ENCODE peak calls at places on chromosomes 5 and 9, in five cellular contexts. F, V, C, G and A are unnamed samples. For H3K27me3, the result is how much of the 10 kb centered on the place peaks cover.

GRCh38 chr5:20105915-20106314 is 117.9 kb upstream of the CDH18 start:
- DNase-seq in G (no peak), F (no peak), V (no peak), C (no peak), A (no peak)

GRCh38 chr5:172736524-172737135 is 34.4 kb downstream of the DUSP1 start:
- DNase-seq in G (no peak), C (no peak), F (no peak), V (no peak), A (no peak)

GRCh38 chr9:110427497-110428104 is 89.9 kb upstream of the TXNDC8 start:
- DNase-seq in G (peak), V (no peak), C (no peak), F (peak), A (no peak)

GRCh38 chr5:12277504-12278192 is 373.4 kb upstream of the CTNND2 start:
- DNase-seq in V (no peak), G (no peak), F (no peak), C (no peak), A (no peak)

GRCh38 chr9:101458955-101459631 is 23.5 kb upstream of the ALDOB start:
- DNase-seq in G (peak), V (no peak), C (no peak), F (peak), A (no peak)

GRCh38 chr5:54289769-54290168 is 20.6 kb downstream of the ARL15 start:
- DNase-seq in V (no peak), F (no peak), G (no peak), C (no peak), A (no peak)

GRCh38 chr5:151298063-151298462 is 5.5 kb downstream of the SLC36A3 start:
- DNase-seq in V (no peak), G (peak), F (no peak), C (no peak), A (no peak)

GRCh38 chr5:116377276-116378006 is 197.2 kb downstream of the SEMA6A start:
- DNase-seq in G (no peak), V (no peak), C (no peak), F (no peak), A (no peak)

GRCh38 chr9:75653335-75653734 is 237.1 kb upstream of the PCSK5 start:
- DNase-seq in C (no peak), F (no peak), V (no peak), G (no peak), A (no peak)

GRCh38 chr5:172004824-172005237 is 1.6 kb downstream of the FBXW11 start:
- DNase-seq in F (peak), G (no peak), C (no peak), V (no peak), A (no peak)

GRCh38 chr5:147377685-147378084 is 132.2 kb downstream of the DPYSL3 start:
- DNase-seq in V (no peak), F (no peak), G (no peak), C (no peak), A (no peak)

GRCh38 chr9:105306533-105307140 is 62.2 kb downstream of the SLC44A1 start:
- DNase-seq in V (no peak), F (no peak), G (no peak), C (no peak), A (no peak)

GRCh38 chr9:137757613-137758029 is 120.0 kb upstream of the CACNA1B start:
- DNase-seq in V (no peak), G (peak), F (peak), C (no peak), A (no peak)

GRCh38 chr9:95192631-95193030 is 124.9 kb downstream of the FANCC start:
- DNase-seq in F (no peak), G (no peak), V (no peak), C (no peak), A (no peak)

GRCh38 chr5:35188041-35188457 is 42.2 kb downstream of the PRLR start:
- DNase-seq in G (no peak), C (no peak), V (no peak), F (no peak), A (no peak)

GRCh38 chr5:138953370-138954256 is 78.5 kb upstream of the LRRTM2 start:
- DNase-seq in G (peak), C (no peak), F (peak), V (peak), A (peak)

GRCh38 chr9:122900791-122901190 is 4.4 kb downstream of the RC3H2 start:
- DNase-seq in F (peak), V (no peak), C (no peak), G (peak), A (no peak)

GRCh38 chr5:157610990-157611389 is 35.4 kb upstream of the ADAM19 start:
- DNase-seq in G (no peak), F (peak), C (no peak), V (no peak), A (no peak)

GRCh38 chr9:95783426-95783975 is 92.0 kb upstream of the ERCC6L2 start:
- DNase-seq in V (no peak), G (peak), C (no peak), F (peak), A (no peak)

GRCh38 chr9:113486327-113486726 is 22.8 kb downstream of the RGS3 start:
- DNase-seq in F (no peak), G (no peak), V (no peak), C (no peak), A (no peak)

GRCh38 chr5:87141544-87141943 is 126.1 kb upstream of the RASA1 start:
- DNase-seq in C (no peak), F (peak), V (no peak), G (peak), A (no peak)

GRCh38 chr9:5510360-5510931 is at the start of gene PDCD1LG2:
- DNase-seq in G (peak), V (no peak), C (no peak), F (peak), A (no peak)

GRCh38 chr5:113058269-113058668 is 81.7 kb downstream of the DCP2 start:
- DNase-seq in G (no peak), V (no peak), F (no peak), C (no peak), A (no peak)

GRCh38 chr5:53161876-53162275 is 52.3 kb upstream of the MOCS2 start:
- DNase-seq in C (no peak), F (peak), V (no peak), G (peak), A (no peak)

GRCh38 chr5:175728885-175729828 is 71.3 kb downstream of the HRH2 start:
- DNase-seq in V (no peak), G (no peak), C (no peak), F (no peak), A (peak)

GRCh38 chr9:91047993-91048607 is 246.5 kb downstream of the SYK start:
- DNase-seq in V (no peak), C (no peak), G (peak), F (peak), A (no peak)

GRCh38 chr5:10455273-10455670 is 13.6 kb downstream of the ROPN1L start:
- DNase-seq in F (no peak), C (no peak), G (no peak), V (no peak), A (no peak)

GRCh38 chr9:69134412-69134811 is 39.7 kb upstream of the TJP2 start:
- DNase-seq in C (no peak), G (no peak), V (peak), F (no peak), A (no peak)

GRCh38 chr9:93143830-93144530 is 9.9 kb upstream of the NINJ1 start:
- DNase-seq in V (peak), G (no peak), F (no peak), C (peak), A (peak)

GRCh38 chr5:151739395-151739794 is 19.0 kb downstream of the ATOX1 start:
- DNase-seq in C (no peak), G (no peak), F (peak), V (no peak), A (no peak)

GRCh38 chr5:130227699-130228098 is 323.4 kb downstream of the CHSY3 start:
- DNase-seq in V (no peak), C (no peak), F (no peak), G (no peak), A (no peak)

GRCh38 chr9:130149031-130149430 is 23.2 kb upstream of the NCS1 start:
- DNase-seq in V (no peak), G (no peak), C (no peak), F (no peak), A (no peak)

GRCh38 chr9:128577206-128577605 is 24.8 kb downstream of the SPTAN1 start:
- DNase-seq in F (no peak), V (no peak), G (no peak), C (no peak), A (no peak)
- H3K4me3 ChIP-seq in F (no peak), V (no peak), G (no peak), C (no peak), A (no peak)

GRCh38 chr5:88656196-88656935 is 226.6 kb downstream of the MEF2C start:
- DNase-seq in G (no peak), V (no peak), F (peak), C (no peak), A (no peak)
- H3K27me3 ChIP-seq in G (under half), V (under half), F (under half), C (under half), A (under half)

GRCh38 chr5:1201327-1202025 is at the start of gene SLC6A19:
- DNase-seq in G (no peak), F (no peak), C (no peak), V (no peak), A (no peak)

GRCh38 chr5:1200495-1201326 is 684 bp upstream of the SLC6A19 start:
- DNase-seq in C (no peak), G (no peak), V (no peak), F (no peak), A (no peak)

GRCh38 chr5:1202798-1203185 is 1.4 kb downstream of the SLC6A19 start:
- DNase-seq in G (no peak), F (no peak), V (no peak), C (no peak), A (no peak)

GRCh38 chr5:1203311-1203967 is 2.0 kb downstream of the SLC6A19 start:
- DNase-seq in F (no peak), C (no peak), V (no peak), G (no peak), A (no peak)

DNA sequence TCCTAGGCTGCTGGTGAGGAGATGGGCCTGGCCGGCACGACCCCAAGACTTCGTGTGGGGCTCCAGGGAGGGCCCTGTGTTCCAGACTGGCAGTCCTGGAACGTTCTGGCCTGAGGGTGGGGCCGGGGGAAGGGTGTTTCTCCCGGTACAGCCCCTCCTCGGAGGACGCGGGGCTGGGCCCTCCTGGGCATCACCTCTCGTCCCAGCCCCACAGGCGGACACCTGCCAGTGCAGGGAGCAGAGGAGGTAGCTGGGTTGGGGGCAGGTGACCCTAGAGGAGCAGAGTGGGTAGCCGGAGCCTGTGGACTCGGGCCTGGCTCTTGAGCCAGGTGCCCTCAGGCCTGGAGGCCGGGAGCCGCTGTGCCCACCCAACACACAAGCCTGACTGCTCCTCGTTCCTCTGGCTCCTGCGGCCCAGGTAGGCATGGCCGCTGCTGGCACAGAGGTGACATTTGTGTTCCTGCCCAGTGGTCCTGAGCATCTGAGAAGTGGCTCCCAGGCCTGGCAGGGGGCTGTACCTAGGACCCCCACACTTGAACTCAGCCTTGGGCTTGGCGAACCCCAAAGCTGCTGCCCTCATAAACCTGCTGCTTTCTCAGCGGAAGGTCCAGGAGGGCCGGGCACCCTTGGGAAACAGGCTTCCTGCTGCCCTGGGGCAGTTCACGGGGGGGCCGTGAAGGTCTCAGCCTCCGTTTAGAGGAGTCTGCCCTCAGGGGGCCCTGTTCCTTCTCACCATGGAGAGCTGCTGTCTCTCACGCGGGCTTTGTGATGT is 817 bp downstream of the SLC6A19 start:
- DNase-seq in V (no peak), G (no peak), F (no peak), C (no peak), A (no peak)
- H3K4me3 ChIP-seq in V (no peak), G (no peak), F (no peak), C (no peak), A (no peak)

GRCh38 chr5:155729684-155730059 is 597.3 kb upstream of the SGCD start:
- DNase-seq in C (no peak), F (peak), V (peak), G (no peak), A (peak)
- H3K27me3 ChIP-seq in C (under half), F (under half), V (under half), G (under half), A (under half)

GRCh38 chr5:141084487-141084989 is 9.9 kb upstream of the PCDHB2 start:
- DNase-seq in C (no peak), V (peak), F (peak), G (peak), A (no peak)
- H3K4me3 ChIP-seq in C (peak), V (peak), F (no peak), G (peak), A (peak)

GRCh38 chr5:73442152-73442860 is 6.3 kb downstream of the FOXD1 start:
- DNase-seq in F (no peak), C (no peak), V (no peak), G (no peak), A (no peak)

GRCh38 chr5:73438048-73438896 is 10.3 kb downstream of the FOXD1 start:
- DNase-seq in V (no peak), C (no peak), F (no peak), G (no peak), A (no peak)

GRCh38 chr5:73438897-73439470 is 9.6 kb downstream of the FOXD1 start:
- DNase-seq in G (no peak), C (no peak), F (no peak), V (no peak), A (no peak)

GRCh38 chr5:73441377-73441776 is 7.2 kb downstream of the FOXD1 start:
- DNase-seq in G (no peak), F (no peak), V (no peak), C (no peak), A (no peak)

GRCh38 chr5:73440262-73440661 is 8.3 kb downstream of the FOXD1 start:
- DNase-seq in G (no peak), V (no peak), C (no peak), F (peak), A (no peak)
- H3K27me3 ChIP-seq in G (under half), V (under half), C (half or more), F (under half), A (half or more)

GRCh38 chr9:98310752-98311392 is 55.4 kb upstream of the TBC1D2 start:
- DNase-seq in G (peak), C (no peak), F (no peak), V (no peak), A (no peak)

GRCh38 chr9:98315067-98315453 is 59.6 kb upstream of the TBC1D2 start:
- DNase-seq in V (no peak), F (no peak), G (no peak), C (no peak), A (no peak)

GRCh38 chr9:98311541-98311940 is 56.1 kb upstream of the TBC1D2 start:
- DNase-seq in G (no peak), V (no peak), F (no peak), C (no peak), A (no peak)

GRCh38 chr9:98314381-98315066 is 59.1 kb upstream of the TBC1D2 start:
- DNase-seq in F (peak), G (peak), V (no peak), C (no peak), A (no peak)

DNA sequence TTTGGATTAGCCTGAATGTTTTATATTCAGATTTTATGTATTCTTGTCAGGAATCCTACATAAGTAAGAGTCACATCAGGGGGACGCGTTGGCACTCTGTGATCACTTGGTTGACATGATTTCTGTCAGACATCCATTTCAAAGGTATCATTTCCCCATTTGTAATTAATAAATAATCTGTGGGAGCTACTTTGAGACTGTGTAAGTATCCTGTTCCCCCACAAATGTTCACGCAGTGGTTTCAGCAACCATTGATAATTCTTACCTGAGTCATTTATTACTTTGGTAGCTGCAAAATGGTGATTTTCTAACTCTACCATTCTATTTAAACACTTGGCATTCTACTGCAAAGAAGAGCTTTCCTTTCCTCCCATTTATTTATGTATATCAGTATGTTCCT is 56.9 kb upstream of the TBC1D2 start:
- DNase-seq in F (no peak), G (no peak), V (no peak), C (no peak), A (no peak)
- H3K4me3 ChIP-seq in F (no peak), G (no peak), V (no peak), C (no peak), A (no peak)

DNA sequence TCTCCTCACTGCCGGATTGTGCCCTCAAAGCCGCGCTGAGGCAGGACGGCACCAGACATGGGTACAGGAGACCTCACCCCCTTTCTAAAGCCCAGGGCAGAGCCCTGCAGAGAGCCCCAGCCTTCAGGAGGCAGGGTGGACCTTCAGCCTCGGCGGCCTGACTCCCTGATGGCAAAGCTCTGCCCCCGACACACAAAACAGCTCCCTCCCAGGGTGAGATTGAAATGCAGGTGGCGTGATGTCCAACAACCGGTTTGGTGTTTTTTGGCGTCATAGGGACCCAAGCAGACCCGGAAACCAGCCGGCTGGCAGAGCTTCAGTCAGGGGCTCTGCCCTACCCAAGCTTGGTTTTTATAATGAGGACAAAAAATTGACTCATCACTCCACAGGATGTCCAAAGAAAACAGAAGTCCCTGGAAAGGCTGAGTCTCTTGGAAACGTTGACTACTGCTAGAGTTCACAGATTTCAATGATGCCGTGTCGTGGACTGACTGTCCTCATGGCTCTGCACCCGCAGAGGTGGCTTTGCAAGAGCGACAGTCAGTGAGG is 275.2 kb upstream of the IRX1 start:
- DNase-seq in C (no peak), V (peak), G (no peak), F (peak), A (no peak)
- H3K27me3 ChIP-seq in C (under half), V (under half), G (under half), F (under half), A (under half)